ENCODE peak calls at places on chromosomes 1 and 21, in ten cellular contexts. M, K, X, H, Z, F, O, T, G and W are unnamed samples.

GRCh38 chr1:3012511-3013291 is 8.6 kb upstream of the ACTRT2 start:
- DNase-seq in M (peak; percentile 55), K (peak; percentile 2), X (no peak), H (peak; percentile 39), Z (peak; percentile 98), F (peak; percentile 33), O (peak; percentile 40), T (peak; percentile 81), G (no peak), W (peak; percentile 57)

GRCh38 chr1:91827094-91828006 is 58.6 kb downstream of the TGFBR3 start:
- DNase-seq in M (no peak), K (no peak), X (peak; percentile 76), H (no peak), Z (no peak), F (peak; percentile 67), O (no peak), T (no peak), G (no peak), W (no peak)

GRCh38 chr1:166849135-166849534 is 9.9 kb downstream of the POGK start:
- DNase-seq in M (no peak), K (no peak), X (no peak), H (no peak), Z (no peak), F (no peak), O (no peak), T (no peak), G (no peak), W (no peak)

GRCh38 chr1:166884040-166884642 is 8.1 kb upstream of the TADA1 start:
- DNase-seq in M (peak; percentile 44), K (peak; percentile 20), X (peak; percentile 9), H (peak; percentile 60), Z (peak; percentile 67), F (peak; percentile 10), O (peak; percentile 25), T (peak; percentile 51), G (no peak), W (peak; percentile 40)

GRCh38 chr1:29565490-29565889 is 329.2 kb downstream of the PTPRU start:
- DNase-seq in M (no peak), K (no peak), X (no peak), H (no peak), Z (no peak), F (no peak), O (no peak), T (no peak), G (no peak), W (no peak)

GRCh38 chr1:209768354-209768774 is 12.5 kb downstream of the TRAF3IP3 start:
- DNase-seq in M (no peak), K (no peak), X (no peak), H (no peak), Z (no peak), F (no peak), O (peak; percentile 83), T (no peak), G (no peak), W (no peak)

GRCh38 chr1:232292818-232293217 is 337.1 kb downstream of the SIPA1L2 start:
- DNase-seq in M (no peak), K (no peak), X (no peak), H (no peak), Z (no peak), F (no peak), O (no peak), T (no peak), G (no peak), W (no peak)

GRCh38 chr1:53420331-53420730 is 38.9 kb upstream of the DMRTB1 start:
- DNase-seq in M (no peak), K (peak; percentile 74), X (no peak), H (no peak), Z (no peak), F (no peak), O (no peak), T (no peak), G (no peak), W (no peak)

DNA sequence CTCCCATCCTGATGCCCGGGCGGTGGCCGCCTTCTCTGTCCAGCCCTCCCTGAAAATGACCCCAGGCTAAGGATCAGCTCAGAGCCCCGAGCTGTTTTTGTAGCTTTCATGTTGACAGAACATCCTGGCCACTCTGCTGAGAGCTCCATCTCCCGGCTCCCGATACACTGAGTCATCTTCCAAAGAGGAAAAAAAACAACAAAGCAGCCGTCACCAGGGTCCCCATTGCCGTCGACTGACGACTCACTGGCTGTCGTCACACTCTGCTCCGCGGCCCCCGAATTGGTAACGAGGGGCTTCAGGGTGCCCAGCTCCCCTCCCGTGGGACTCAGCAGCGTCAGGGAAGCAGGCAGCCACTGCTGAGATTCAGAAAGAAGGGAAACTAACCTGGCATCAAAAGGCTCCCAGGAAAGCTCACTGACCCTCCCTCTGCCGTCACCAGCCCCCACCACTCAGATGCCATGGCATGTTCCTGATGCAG is 67.2 kb downstream of the CD46 start:
- DNase-seq in M (peak; percentile 76), K (peak; percentile 47), X (peak; percentile 49), H (no peak), Z (peak; percentile 99), F (no peak), O (no peak), T (no peak), G (no peak), W (peak; percentile 72)
- H3K27ac ChIP-seq in M (peak overlapping the region; percentile 95), K (peak overlapping the region; percentile 55), X (peak overlapping the region; percentile 73), H (peak overlapping the region; percentile 10), Z (peak overlapping the region; percentile 71), F (peak overlapping the region; percentile 99), O (no peak overlapping the region), T (no peak overlapping the region), G (peak overlapping the region; percentile 95), W (peak overlapping the region; percentile 100)

GRCh38 chr1:183760661-183761060 is 44.3 kb upstream of the RGL1 start:
- DNase-seq in M (no peak), K (peak; percentile 50), X (no peak), H (no peak), Z (no peak), F (no peak), O (no peak), T (no peak), G (no peak), W (no peak)
- H3K9me3 ChIP-seq in M (no peaks in the 10 kb centered on the region), K (no peaks in the 10 kb centered on the region), X (peaks cover 9% of the 10 kb centered on the region), H (no peaks in the 10 kb centered on the region), Z (peaks cover 2% of the 10 kb centered on the region), F (no peaks in the 10 kb centered on the region), O (no peaks in the 10 kb centered on the region), T (peaks cover 4% of the 10 kb centered on the region), G (no peaks in the 10 kb centered on the region), W (no peaks in the 10 kb centered on the region)

GRCh38 chr1:20873311-20873710 is 86.2 kb upstream of the HP1BP3 start:
- DNase-seq in M (no peak), K (no peak), X (no peak), H (no peak), Z (no peak), F (no peak), O (no peak), T (no peak), G (no peak), W (no peak)
- TF ChIP-seq CTCF in M (no peak), K (no peak), X (no peak), H (no peak), Z (no peak), F (no peak), O (no peak), T (no peak), G (no peak), W (no peak)

GRCh38 chr1:76023669-76024407 is 50.7 kb upstream of the ST6GALNAC3 start:
- DNase-seq in M (no peak), K (peak; percentile 76), X (no peak), H (no peak), Z (peak; percentile 3), F (no peak), O (no peak), T (no peak), G (no peak), W (no peak)
- H3K27ac ChIP-seq in M (no peak overlapping the region), K (no peak overlapping the region), X (no peak overlapping the region), H (no peak overlapping the region), Z (no peak overlapping the region), F (no peak overlapping the region), O (peak overlapping the region; percentile 3), T (no peak overlapping the region), G (no peak overlapping the region), W (no peak overlapping the region)

GRCh38 chr1:234500269-234500668 is 21.3 kb upstream of the TARBP1 start:
- DNase-seq in M (no peak), K (no peak), X (no peak), H (no peak), Z (no peak), F (no peak), O (no peak), T (no peak), G (no peak), W (no peak)
- H3K9me3 ChIP-seq in M (no peaks in the 10 kb centered on the region), K (no peaks in the 10 kb centered on the region), X (no peaks in the 10 kb centered on the region), H (no peaks in the 10 kb centered on the region), Z (no peaks in the 10 kb centered on the region), F (no peaks in the 10 kb centered on the region), O (no peaks in the 10 kb centered on the region), T (no peaks in the 10 kb centered on the region), G (no peaks in the 10 kb centered on the region), W (no peaks in the 10 kb centered on the region)

DNA sequence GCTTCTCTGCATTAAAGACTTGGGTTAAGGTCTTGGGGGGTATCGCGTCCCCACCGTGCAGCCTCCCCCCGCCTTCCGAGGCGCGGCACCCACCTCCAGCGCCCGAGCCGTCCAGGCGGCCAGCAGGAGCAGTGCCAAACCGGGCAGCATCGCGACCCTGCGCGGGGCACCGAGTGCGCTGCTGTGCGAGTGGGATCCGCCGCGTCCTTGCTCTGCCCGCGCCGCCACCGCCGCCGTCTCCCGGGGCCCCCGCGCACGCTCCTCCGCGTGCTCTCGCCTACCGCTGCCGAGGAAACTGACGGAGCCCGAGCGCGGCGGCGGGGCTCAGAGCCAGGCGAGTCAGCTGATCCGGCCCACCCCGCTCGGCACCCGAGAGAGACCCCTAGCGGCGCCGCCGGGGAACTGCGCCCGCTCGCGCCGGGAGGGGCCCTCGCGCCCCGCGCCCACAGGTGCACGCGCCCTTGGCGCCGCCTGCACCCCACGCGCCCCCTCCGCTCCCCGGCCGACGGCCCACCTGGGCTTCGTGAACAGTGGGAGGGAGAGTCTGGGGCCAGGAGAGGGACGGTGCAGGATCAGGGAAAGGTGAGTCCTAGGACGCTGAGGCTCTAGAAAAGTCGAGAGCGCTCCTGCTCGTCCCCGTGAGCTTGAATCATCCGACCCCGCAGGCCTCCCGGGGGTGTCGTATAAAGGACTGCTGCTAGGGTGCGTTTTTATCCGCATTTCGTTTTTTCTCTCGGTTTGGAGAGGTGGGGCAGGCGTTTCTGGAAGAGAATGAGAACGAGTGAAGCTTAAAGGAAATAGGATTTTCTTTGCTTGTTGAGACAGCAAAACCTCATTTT is at the start of gene APP:
- DNase-seq in M (peak; percentile 88), K (peak; percentile 71), X (peak; percentile 57), H (peak; percentile 87), Z (peak; percentile 99), F (peak; percentile 81), O (peak; percentile 80), T (peak; percentile 92), G (peak; percentile 7), W (peak; percentile 90)
- TF ChIP-seq CTCF in M (peak; percentile 100), K (peak; percentile 40), X (peak; percentile 63), H (peak; percentile 100), Z (peak; percentile 52), F (peak; percentile 99), O (peak; percentile 89), T (peak; percentile 81), G (peak; percentile 98), W (peak; percentile 99)

DNA sequence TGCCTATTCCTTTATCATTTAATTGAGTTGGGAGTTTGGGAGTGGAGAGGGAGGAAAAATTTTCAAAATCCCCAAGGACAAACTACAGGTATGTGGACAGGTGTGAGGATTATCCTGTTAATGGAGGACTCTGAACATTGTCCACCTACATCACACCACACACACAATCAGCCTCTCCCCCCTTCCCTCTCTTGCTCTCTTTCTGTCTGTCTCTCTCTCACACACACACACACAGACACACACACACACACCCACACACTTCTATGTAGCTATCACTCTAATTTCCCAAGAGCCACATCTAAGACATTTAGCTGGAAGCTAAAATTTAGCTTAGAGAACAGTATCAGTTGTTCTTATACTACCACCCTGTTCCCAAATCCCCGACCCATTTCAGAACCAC is 1.5 kb downstream of the S100A8 start:
- DNase-seq in M (no peak), K (no peak), X (no peak), H (no peak), Z (no peak), F (no peak), O (no peak), T (no peak), G (no peak), W (no peak)
- H3K27ac ChIP-seq in M (no peak overlapping the region), K (no peak overlapping the region), X (no peak overlapping the region), H (no peak overlapping the region), Z (no peak overlapping the region), F (no peak overlapping the region), O (no peak overlapping the region), T (no peak overlapping the region), G (peak overlapping the region; percentile 87), W (no peak overlapping the region)